ENCODE peak calls at places on chromosomes 12 and 14, in five cellular contexts. Q is activated CD4-positive, alpha-beta T cell treated with anti-CD3 and anti-CD28 coated beads, Interleukin-2, amount 10 ng/mL, durations not matched to agents 7 days and 5 days; W is ureter; V is amygdala; H is EL. B is an unnamed sample.

GRCh38 chr12:25714219-25714984 is 161.3 kb upstream of the LMNTD1 start:
- DNase-seq in Q (no peak), W (no peak), H (no peak), V (no peak), B (no peak)

GRCh38 chr12:53505555-53506449 is 1.5 kb downstream of the NPFF start:
- DNase-seq in Q (no peak), W (no peak), H (peak; percentile 68), V (no peak), B (no peak)

GRCh38 chr14:81164167-81164774 is 56.5 kb downstream of the GTF2A1 start:
- DNase-seq in H (peak; percentile 83), W (peak; percentile 51), V (no peak), Q (peak; percentile 66), B (peak; percentile 37)

GRCh38 chr12:122106891-122107660 is 28.5 kb downstream of the MLXIP start:
- DNase-seq in H (peak; percentile 68), Q (no peak), W (no peak), V (no peak), B (no peak)

GRCh38 chr12:60194682-60195081 is 598.9 kb downstream of the SLC16A7 start:
- DNase-seq in Q (no peak), V (no peak), W (no peak), H (peak; percentile 76), B (no peak)

GRCh38 chr12:96197503-96198272 is 3.5 kb downstream of the ELK3 start:
- DNase-seq in Q (no peak), H (peak; percentile 94), W (no peak), V (no peak), B (no peak)

GRCh38 chr12:52415870-52416750 is 10.0 kb upstream of the KRT82 start:
- DNase-seq in Q (no peak), V (no peak), H (peak; percentile 87), W (peak; percentile 73), B (no peak)

GRCh38 chr14:73610692-73611091 is 1.6 kb upstream of the ACOT6 start:
- DNase-seq in W (no peak), V (no peak), Q (no peak), H (peak; percentile 62), B (no peak)

GRCh38 chr14:25069889-25070288 is 19.9 kb upstream of the STXBP6 start:
- DNase-seq in Q (no peak), H (no peak), W (no peak), V (no peak), B (no peak)

GRCh38 chr12:83086023-83086422 is 399.3 kb downstream of the TMTC2 start:
- DNase-seq in H (no peak), W (no peak), V (no peak), Q (no peak), B (no peak)

GRCh38 chr14:32377046-32377445 is 47.9 kb downstream of the AKAP6 start:
- DNase-seq in Q (no peak), V (no peak), H (no peak), W (no peak), B (no peak)

GRCh38 chr14:68099348-68100045 is 279.9 kb downstream of the RAD51B start:
- DNase-seq in W (no peak), H (no peak), Q (no peak), V (no peak), B (no peak)

GRCh38 chr14:100975668-100976067 is 72.1 kb upstream of the RTL1 start:
- DNase-seq in H (peak; percentile 35), V (no peak), W (no peak), Q (no peak), B (no peak)

GRCh38 chr14:24060984-24061913 is 9.4 kb downstream of the CARMIL3 start:
- DNase-seq in Q (no peak), H (no peak), V (no peak), W (no peak), B (no peak)

GRCh38 chr14:93033983-93034670 is 81.6 kb downstream of the ITPK1 start:
- DNase-seq in Q (peak; percentile 50), W (no peak), V (no peak), H (no peak), B (no peak)

GRCh38 chr12:95204141-95204866 is 13.0 kb downstream of the FGD6 start:
- DNase-seq in Q (no peak), H (peak; percentile 91), W (peak; percentile 69), V (no peak), B (no peak)

GRCh38 chr14:89479802-89480201 is 62.8 kb upstream of the FOXN3 start:
- DNase-seq in H (no peak), W (no peak), V (no peak), Q (no peak), B (no peak)